ENCODE peak calls at places on chromosomes 4 and X, in four cellular contexts. F, P, I and O are unnamed samples.

GRCh38 chr4:180059216-180059881 is 2183.9 kb upstream of the TENM3 start:
- DNase-seq in P (no peak), F (peak; percentile 1), I (peak; percentile 63), O (no peak)

GRCh38 chr4:8393593-8394038 is 46.9 kb downstream of the ACOX3 start:
- DNase-seq in I (no peak), F (no peak), P (no peak), O (peak; percentile 72)

GRCh38 chr4:148375581-148375980 is 66.6 kb downstream of the NR3C2 start:
- DNase-seq in P (no peak), I (no peak), F (no peak), O (no peak)

GRCh38 chr4:98786866-98787265 is 128.5 kb upstream of the TSPAN5 start:
- DNase-seq in P (no peak), F (peak; percentile 54), I (no peak), O (no peak)

GRCh38 chr4:56757270-56757746 is 64.2 kb downstream of the SPINK2 start:
- DNase-seq in F (no peak), I (no peak), P (no peak), O (peak; percentile 80)

GRCh38 chr4:154024097-154024496 is 235.2 kb upstream of the SFRP2 start:
- DNase-seq in P (no peak), I (no peak), F (peak; percentile 42), O (no peak)

GRCh38 chr4:40628888-40629287 is 776 bp downstream of the RBM47 start:
- DNase-seq in I (no peak), P (no peak), F (no peak), O (no peak)

GRCh38 chrX:75155454-75155829 is 641 bp downstream of the ABCB7 start:
- DNase-seq in P (no peak), F (peak; percentile 51), I (no peak), O (no peak)

GRCh38 chr4:46933686-46934085 is 24.6 kb upstream of the COX7B2 start:
- DNase-seq in P (no peak), F (no peak), I (no peak), O (no peak)

GRCh38 chr4:56414135-56414675 is 21.2 kb downstream of the PPAT start:
- DNase-seq in P (no peak), F (no peak), I (no peak), O (no peak)

GRCh38 chr4:3791910-3792542 is 25.8 kb downstream of the ADRA2C start:
- DNase-seq in F (peak; percentile 46), I (peak; percentile 86), P (no peak), O (no peak)

GRCh38 chr4:107278791-107279481 is 242.8 kb upstream of the DKK2 start:
- DNase-seq in P (no peak), I (no peak), F (no peak), O (no peak)

GRCh38 chr4:102787944-102788343 is 27.2 kb upstream of the MANBA start:
- DNase-seq in I (no peak), F (no peak), P (no peak), O (no peak)

GRCh38 chr4:154004028-154004427 is 215.1 kb upstream of the SFRP2 start:
- DNase-seq in F (no peak), P (no peak), I (no peak), O (no peak)

GRCh38 chr4:157838366-157838765 is 334.5 kb downstream of the GASK1B start:
- DNase-seq in F (no peak), P (no peak), I (no peak), O (no peak)
- H3K4me1 ChIP-seq in F (no peaks in the 10 kb centered on the region), P (no peaks in the 10 kb centered on the region), I (no peaks in the 10 kb centered on the region), O (no peaks in the 10 kb centered on the region)

GRCh38 chrX:153640045-153640686 is 6.8 kb upstream of the DUSP9 start:
- DNase-seq in P (no peak), F (no peak), I (peak; percentile 53), O (no peak)

GRCh38 chrX:153640736-153641574 is 6.0 kb upstream of the DUSP9 start:
- DNase-seq in F (no peak), P (no peak), I (peak; percentile 52), O (no peak)

GRCh38 chrX:153642655-153643430 is 4.2 kb upstream of the DUSP9 start:
- DNase-seq in F (no peak), I (peak; percentile 53), P (no peak), O (no peak)

GRCh38 chrX:153642313-153642654 is 4.7 kb upstream of the DUSP9 start:
- DNase-seq in P (no peak), I (peak; percentile 62), F (peak; percentile 49), O (no peak)

GRCh38 chrX:153641575-153642312 is 5.3 kb upstream of the DUSP9 start:
- DNase-seq in P (no peak), I (no peak), F (peak; percentile 58), O (no peak)
- H3K27ac ChIP-seq in P (no peak overlapping the region), I (no peak overlapping the region), F (no peak overlapping the region), O (no peak overlapping the region)

GRCh38 chrX:130082244-130083106 is 27.8 kb downstream of the ELF4 start:
- DNase-seq in F (peak; percentile 86), P (no peak), I (no peak), O (peak; percentile 77)
- H3K4me1 ChIP-seq in F (peaks cover 61% of the 10 kb centered on the region), P (no peaks in the 10 kb centered on the region), I (no peaks in the 10 kb centered on the region), O (peaks cover 64% of the 10 kb centered on the region)

GRCh38 chr4:26033389-26033788 is 119.4 kb downstream of the SMIM20 start:
- DNase-seq in F (no peak), P (no peak), I (no peak), O (no peak)
- H3K27ac ChIP-seq in F (no peak overlapping the region), P (no peak overlapping the region), I (no peak overlapping the region), O (no peak overlapping the region)

GRCh38 chr4:123216946-123217345 is 179.6 kb upstream of the SPRY1 start:
- DNase-seq in I (no peak), P (no peak), F (peak; percentile 10), O (no peak)
- H3K4me1 ChIP-seq in I (no peaks in the 10 kb centered on the region), P (no peaks in the 10 kb centered on the region), F (no peaks in the 10 kb centered on the region), O (peaks cover 8% of the 10 kb centered on the region)